ENCODE peak calls at places on chromosomes 6 and 20, in ten cellular contexts. One of them, this sample, is unnamed.

GRCh38 chr6:71125216-71125615 is 163.4 kb upstream of the OGFRL1 start:
- DNase-seq in activated naive CD4-positive, alpha-beta T cell treated with anti-CD3 and anti-CD28 coated beads for 36 hours: no peak
- DNase-seq in B cell: no peak
- DNase-seq in left colon: no peak
- DNase-seq in tibial nerve: no peak
- DNase-seq in choroid plexus epithelial cell: no peak
- DNase-seq in substantia nigra: no peak
- DNase-seq in H7: no peak
- DNase-seq in adipocyte: no peak
- DNase-seq in mesothelial cell of epicardium: no peak
- DNase-seq in this sample: no peak

GRCh38 chr6:143579703-143580102 is 68.2 kb upstream of the FUCA2 start:
- DNase-seq in mesothelial cell of epicardium: no peak
- DNase-seq in B cell: no peak
- DNase-seq in H7: no peak
- DNase-seq in substantia nigra: no peak
- DNase-seq in adipocyte: peak
- DNase-seq in left colon: no peak
- DNase-seq in activated naive CD4-positive, alpha-beta T cell treated with anti-CD3 and anti-CD28 coated beads for 36 hours: no peak
- DNase-seq in choroid plexus epithelial cell: peak
- DNase-seq in tibial nerve: no peak
- DNase-seq in this sample: no peak

GRCh38 chr6:135938588-135939215 is 87.2 kb downstream of the PDE7B start:
- DNase-seq in H7: no peak
- DNase-seq in mesothelial cell of epicardium: no peak
- DNase-seq in adipocyte: peak
- DNase-seq in B cell: no peak
- DNase-seq in substantia nigra: no peak
- DNase-seq in left colon: no peak
- DNase-seq in choroid plexus epithelial cell: peak
- DNase-seq in tibial nerve: no peak
- DNase-seq in activated naive CD4-positive, alpha-beta T cell treated with anti-CD3 and anti-CD28 coated beads for 36 hours: no peak
- DNase-seq in this sample: no peak

GRCh38 chr6:16184129-16184528 is 54.3 kb upstream of the GMPR start:
- DNase-seq in H7: peak
- DNase-seq in substantia nigra: no peak
- DNase-seq in left colon: peak
- DNase-seq in adipocyte: no peak
- DNase-seq in choroid plexus epithelial cell: peak
- DNase-seq in B cell: peak
- DNase-seq in activated naive CD4-positive, alpha-beta T cell treated with anti-CD3 and anti-CD28 coated beads for 36 hours: peak
- DNase-seq in tibial nerve: no peak
- DNase-seq in mesothelial cell of epicardium: no peak
- DNase-seq in this sample: no peak

GRCh38 chr6:53398541-53399344 is 50.0 kb upstream of the ELOVL5 start:
- DNase-seq in H7: no peak
- DNase-seq in activated naive CD4-positive, alpha-beta T cell treated with anti-CD3 and anti-CD28 coated beads for 36 hours: no peak
- DNase-seq in substantia nigra: no peak
- DNase-seq in B cell: no peak
- DNase-seq in mesothelial cell of epicardium: no peak
- DNase-seq in choroid plexus epithelial cell: peak
- DNase-seq in left colon: no peak
- DNase-seq in tibial nerve: no peak
- DNase-seq in adipocyte: peak
- DNase-seq in this sample: no peak

GRCh38 chr6:3796396-3796795 is 44.9 kb upstream of the PXDC1 start:
- DNase-seq in adipocyte: no peak
- DNase-seq in B cell: no peak
- DNase-seq in H7: no peak
- DNase-seq in activated naive CD4-positive, alpha-beta T cell treated with anti-CD3 and anti-CD28 coated beads for 36 hours: no peak
- DNase-seq in choroid plexus epithelial cell: no peak
- DNase-seq in mesothelial cell of epicardium: no peak
- DNase-seq in left colon: no peak
- DNase-seq in substantia nigra: no peak
- DNase-seq in tibial nerve: no peak
- DNase-seq in this sample: no peak

GRCh38 chr20:63102720-63103375 is 96.1 kb upstream of the BHLHE23 start:
- DNase-seq in left colon: peak
- DNase-seq in H7: peak
- DNase-seq in substantia nigra: no peak
- DNase-seq in B cell: peak
- DNase-seq in mesothelial cell of epicardium: no peak
- DNase-seq in choroid plexus epithelial cell: peak
- DNase-seq in adipocyte: peak
- DNase-seq in tibial nerve: no peak
- DNase-seq in activated naive CD4-positive, alpha-beta T cell treated with anti-CD3 and anti-CD28 coated beads for 36 hours: peak
- DNase-seq in this sample: no peak

GRCh38 chr6:136863752-136864151 is 41.4 kb downstream of the PEX7 start:
- DNase-seq in B cell: no peak
- DNase-seq in mesothelial cell of epicardium: no peak
- DNase-seq in activated naive CD4-positive, alpha-beta T cell treated with anti-CD3 and anti-CD28 coated beads for 36 hours: no peak
- DNase-seq in adipocyte: no peak
- DNase-seq in left colon: no peak
- DNase-seq in H7: no peak
- DNase-seq in substantia nigra: no peak
- DNase-seq in tibial nerve: no peak
- DNase-seq in choroid plexus epithelial cell: no peak
- DNase-seq in this sample: no peak

GRCh38 chr6:170087946-170088348 is 202.9 kb downstream of the DLL1 start:
- DNase-seq in B cell: peak
- DNase-seq in left colon: peak
- DNase-seq in substantia nigra: no peak
- DNase-seq in H7: no peak
- DNase-seq in mesothelial cell of epicardium: no peak
- DNase-seq in activated naive CD4-positive, alpha-beta T cell treated with anti-CD3 and anti-CD28 coated beads for 36 hours: peak
- DNase-seq in adipocyte: no peak
- DNase-seq in tibial nerve: no peak
- DNase-seq in choroid plexus epithelial cell: no peak
- DNase-seq in this sample: no peak

GRCh38 chr20:63495771-63496403 is 3.0 kb downstream of the EEF1A2 start:
- DNase-seq in adipocyte: peak
- DNase-seq in substantia nigra: no peak
- DNase-seq in H7: peak
- DNase-seq in mesothelial cell of epicardium: peak
- DNase-seq in B cell: peak
- DNase-seq in activated naive CD4-positive, alpha-beta T cell treated with anti-CD3 and anti-CD28 coated beads for 36 hours: peak
- DNase-seq in left colon: peak
- DNase-seq in tibial nerve: peak
- DNase-seq in choroid plexus epithelial cell: peak
- DNase-seq in this sample: no peak

GRCh38 chr20:62387219-62387913 is 463 bp downstream of the RPS21 start:
- DNase-seq in adipocyte: peak
- DNase-seq in H7: no peak
- DNase-seq in activated naive CD4-positive, alpha-beta T cell treated with anti-CD3 and anti-CD28 coated beads for 36 hours: no peak
- DNase-seq in mesothelial cell of epicardium: no peak
- DNase-seq in substantia nigra: no peak
- DNase-seq in choroid plexus epithelial cell: no peak
- DNase-seq in tibial nerve: no peak
- DNase-seq in left colon: no peak
- DNase-seq in B cell: no peak
- DNase-seq in this sample: no peak

GRCh38 chr6:146893690-146894089 is 294.9 kb downstream of the ADGB start:
- DNase-seq in activated naive CD4-positive, alpha-beta T cell treated with anti-CD3 and anti-CD28 coated beads for 36 hours: no peak
- DNase-seq in B cell: no peak
- DNase-seq in adipocyte: no peak
- DNase-seq in left colon: no peak
- DNase-seq in tibial nerve: no peak
- DNase-seq in choroid plexus epithelial cell: no peak
- DNase-seq in substantia nigra: no peak
- DNase-seq in mesothelial cell of epicardium: no peak
- DNase-seq in H7: no peak
- DNase-seq in this sample: no peak

GRCh38 chr6:137799950-137800568 is 67.0 kb upstream of the TNFAIP3 start:
- DNase-seq in B cell: peak
- DNase-seq in activated naive CD4-positive, alpha-beta T cell treated with anti-CD3 and anti-CD28 coated beads for 36 hours: peak
- DNase-seq in left colon: no peak
- DNase-seq in tibial nerve: peak
- DNase-seq in H7: peak
- DNase-seq in adipocyte: peak
- DNase-seq in mesothelial cell of epicardium: no peak
- DNase-seq in substantia nigra: no peak
- DNase-seq in choroid plexus epithelial cell: peak
- DNase-seq in this sample: no peak